ENCODE peak calls at places on chromosomes 11 and 22, in nine cellular contexts. Q is GM19239; Z is posterior vena cava; J is effector CD4-positive, alpha-beta T cell; V is adipocyte; S is GOT3; T is stimulated activated CD4-positive, alpha-beta T cell treated with anti-CD3 and anti-CD28 coated beads, TNF-alpha, amount 100 ng/mL, for 1 hour; P is astrocyte of the spinal cord; Y is NCI-H1105 treated with DMSO at 0.1 percent for 48 hours. F is an unnamed sample.

GRCh38 chr11:92838655-92839334 is 130.7 kb upstream of the MTNR1B start:
- DNase-seq in Q (no peak), Z (no peak), J (no peak), V (no peak), S (no peak), T (no peak), P (no peak), Y (peak), F (no peak)

GRCh38 chr11:128448487-128448886 is 138.9 kb downstream of the ETS1 start:
- DNase-seq in Q (no peak), Z (no peak), J (no peak), V (no peak), S (no peak), T (no peak), P (peak), Y (no peak), F (peak)

GRCh38 chr11:77590194-77590591 is 440 bp downstream of the AQP11 start:
- DNase-seq in Q (no peak), Z (peak), J (no peak), V (peak), S (no peak), T (no peak), P (peak), Y (peak), F (no peak)

GRCh38 chr11:87316491-87316890 is 278.8 kb downstream of the TMEM135 start:
- DNase-seq in Q (no peak), Z (no peak), J (no peak), V (no peak), S (no peak), T (no peak), P (no peak), Y (no peak), F (no peak)

GRCh38 chr11:47980093-47980906 is at the start of gene PTPRJ:
- DNase-seq in Q (peak), Z (peak), J (peak), V (peak), S (no peak), T (peak), P (peak), Y (peak), F (no peak)

GRCh38 chr22:35488513-35488912 is 52.1 kb upstream of the RASD2 start:
- DNase-seq in Q (no peak), Z (no peak), J (no peak), V (no peak), S (no peak), T (no peak), P (no peak), Y (no peak), F (no peak)

GRCh38 chr11:8228206-8228605 is 35.5 kb downstream of the LMO1 start:
- DNase-seq in Q (no peak), Z (no peak), J (no peak), V (no peak), S (no peak), T (no peak), P (no peak), Y (no peak), F (peak)

GRCh38 chr11:64117763-64118459 is 48.0 kb downstream of the MACROD1 start:
- DNase-seq in Q (no peak), Z (no peak), J (no peak), V (no peak), S (no peak), T (no peak), P (no peak), Y (no peak), F (no peak)

GRCh38 chr11:67006029-67006884 is 16.7 kb upstream of the SYT12 start:
- DNase-seq in Q (no peak), Z (no peak), J (no peak), V (no peak), S (no peak), T (no peak), P (no peak), Y (peak), F (no peak)

GRCh38 chr11:70176940-70177689 is 26.0 kb upstream of the FADD start:
- DNase-seq in Q (peak), Z (no peak), J (peak), V (peak), S (no peak), T (no peak), P (no peak), Y (no peak), F (no peak)

GRCh38 chr11:115990004-115990447 is 485.8 kb upstream of the CADM1 start:
- DNase-seq in Q (no peak), Z (no peak), J (no peak), V (no peak), S (peak), T (no peak), P (no peak), Y (no peak), F (no peak)

GRCh38 chr11:81907996-81908395 is 825.7 kb downstream of the FAM181B start:
- DNase-seq in Q (no peak), Z (no peak), J (no peak), V (no peak), S (no peak), T (no peak), P (peak), Y (no peak), F (no peak)

GRCh38 chr11:67492069-67492727 is 9.4 kb downstream of the AIP start:
- DNase-seq in Q (no peak), Z (no peak), J (no peak), V (no peak), S (no peak), T (no peak), P (no peak), Y (no peak), F (no peak)

GRCh38 chr11:48019597-48019996 is 39.2 kb downstream of the PTPRJ start:
- DNase-seq in Q (no peak), Z (peak), J (no peak), V (no peak), S (no peak), T (no peak), P (no peak), Y (no peak), F (no peak)

F was measured in RWPE2.